ENCODE peak calls at places on chromosomes 3 and 15, in seven cellular contexts. F is heart right ventricle, E is fibroblast of mammary gland, X is A549, N is uterus, L is body of pancreas, D is foreskin fibroblast. J is an unnamed sample.

GRCh38 chr3:37487785-37488184 is 313.4 kb upstream of the LRRFIP2 start:
- DNase-seq in N (no peak), F (no peak), X (no peak), E (no peak), D (no peak), L (no peak), J (no peak)

GRCh38 chr3:157174265-157174615 is 14.3 kb upstream of the CCNL1 start:
- DNase-seq in X (peak; percentile 8), F (peak; percentile 28), L (peak; percentile 41), E (no peak), N (no peak), D (no peak), J (no peak)

GRCh38 chr15:78034495-78035191 is 42.9 kb downstream of the TBC1D2B start:
- DNase-seq in N (no peak), X (no peak), E (peak; percentile 27), L (peak; percentile 55), F (no peak), D (peak; percentile 38), J (no peak)

GRCh38 chr15:82312611-82313349 is 36.5 kb downstream of the GOLGA6L10 start:
- DNase-seq in N (no peak), F (no peak), L (no peak), E (peak; percentile 67), X (no peak), D (peak; percentile 48), J (peak; percentile 18)

GRCh38 chr3:38151667-38152265 is 13.3 kb downstream of the MYD88 start:
- DNase-seq in D (no peak), L (no peak), N (no peak), E (peak; percentile 40), F (no peak), X (no peak), J (no peak)

GRCh38 chr15:59528429-59528828 is 83.2 kb upstream of the GCNT3 start:
- DNase-seq in E (no peak), F (no peak), L (no peak), N (no peak), D (no peak), X (no peak), J (no peak)

GRCh38 chr3:25293736-25294135 is 134.3 kb upstream of the RARB start:
- DNase-seq in D (peak; percentile 9), F (no peak), L (no peak), X (no peak), E (peak; percentile 8), N (peak; percentile 32), J (peak; percentile 3)

GRCh38 chr3:171768281-171768925 is 41.9 kb downstream of the PLD1 start:
- DNase-seq in D (no peak), L (no peak), F (no peak), E (no peak), N (no peak), X (no peak), J (no peak)

GRCh38 chr3:186775999-186776398 is 7.4 kb upstream of the EIF4A2 start:
- DNase-seq in N (no peak), X (no peak), L (no peak), E (no peak), D (no peak), F (no peak), J (peak; percentile 3)
- TF ChIP-seq CTCF in N (no peak), X (no peak), L (no peak), E (no peak), D (no peak), F (no peak), J (peak; percentile 8)

DNA sequence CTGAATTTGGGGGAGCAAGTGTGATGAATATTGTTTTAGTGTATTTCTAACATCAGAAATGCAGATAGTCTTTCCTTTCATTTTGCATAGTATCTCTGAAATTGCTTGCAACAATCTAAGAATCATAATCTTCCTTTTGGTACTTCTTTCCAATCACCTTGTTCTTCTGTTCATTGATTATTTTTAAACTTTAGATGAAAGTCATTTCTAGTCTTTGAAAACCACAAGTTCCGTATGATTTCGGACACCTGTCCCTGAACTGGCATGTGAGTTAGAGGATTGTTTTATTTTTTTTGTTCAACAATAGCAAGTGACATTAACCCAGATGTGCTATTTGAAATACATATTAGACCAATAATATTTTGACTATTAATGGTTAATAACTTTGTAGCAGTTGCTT is 329.7 kb downstream of the UNC13C start:
- DNase-seq in N (no peak), E (no peak), F (no peak), L (no peak), X (no peak), D (no peak), J (no peak)
- H3K4me3 ChIP-seq in N (no peak overlapping the region), E (no peak overlapping the region), F (no peak overlapping the region), L (no peak overlapping the region), X (no peak overlapping the region), D (no peak overlapping the region), J (no peak overlapping the region)

DNA sequence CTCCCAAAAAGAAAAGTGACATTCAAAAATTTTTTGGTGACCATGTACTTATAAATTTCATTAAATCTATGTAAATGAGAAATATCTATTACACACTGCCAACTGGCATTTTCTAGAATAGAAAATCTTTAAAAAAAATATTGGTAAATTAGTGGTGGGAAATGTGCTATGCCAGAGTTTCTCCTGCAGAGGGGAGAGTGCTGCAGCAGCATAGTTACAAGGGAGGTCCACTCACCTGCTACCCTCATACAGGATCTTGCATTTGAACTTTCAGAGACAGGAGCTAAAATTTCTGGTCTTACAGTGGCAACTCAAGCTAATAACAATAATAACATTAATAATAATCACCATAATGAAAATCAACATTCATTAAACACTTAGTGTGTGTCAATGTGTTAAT is 459.6 kb downstream of the NSUN3 start:
- DNase-seq in F (no peak), L (no peak), X (no peak), D (no peak), N (no peak), E (no peak), J (no peak)
- TF ChIP-seq CTCF in F (no peak), L (no peak), X (no peak), D (no peak), N (no peak), E (no peak), J (peak; percentile 7)

DNA sequence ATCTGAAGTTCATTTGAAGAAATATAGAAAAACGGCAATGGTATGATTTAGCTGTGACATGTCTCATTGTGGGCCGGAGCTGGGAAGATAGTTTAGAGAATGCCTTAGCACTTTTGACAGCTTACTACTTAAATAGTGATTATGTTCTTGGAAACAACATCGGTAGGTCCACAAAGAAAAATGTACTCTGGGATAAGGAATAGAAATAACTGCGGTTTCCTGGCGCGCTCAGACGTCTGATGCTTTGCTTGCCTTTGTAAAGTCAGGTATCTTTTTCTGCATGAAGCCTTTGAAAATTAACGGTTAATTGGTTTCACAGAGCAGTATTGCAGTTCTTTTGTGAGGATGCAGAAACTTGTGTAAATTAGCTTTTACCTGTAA is 1.4 kb downstream of the USP3 start:
- DNase-seq in N (no peak), F (no peak), D (no peak), L (no peak), E (no peak), X (no peak), J (no peak)
- H3K4me3 ChIP-seq in N (peak overlapping the region; percentile 79), F (peak overlapping the region; percentile 89), D (peak overlapping the region; percentile 76), L (peak overlapping the region; percentile 71), E (peak overlapping the region; percentile 86), X (peak overlapping the region; percentile 77), J (peak overlapping the region; percentile 81)

GRCh38 chr3:64686446-64686908 is 1.3 kb downstream of the ADAMTS9 start:
- DNase-seq in D (peak; percentile 79), E (peak; percentile 64), L (peak; percentile 31), X (peak; percentile 14), N (no peak), F (no peak), J (no peak)
- TF ChIP-seq CTCF in D (no peak), E (no peak), L (no peak), X (no peak), N (peak; percentile 1), F (peak; percentile 5), J (no peak)

GRCh38 chr3:42610978-42611377 is 10.5 kb downstream of the NKTR start:
- DNase-seq in D (no peak), X (no peak), L (no peak), E (peak; percentile 16), F (no peak), N (no peak), J (no peak)
- H3K4me3 ChIP-seq in D (no peak overlapping the region), X (no peak overlapping the region), L (no peak overlapping the region), E (no peak overlapping the region), F (no peak overlapping the region), N (no peak overlapping the region), J (no peak overlapping the region)